ENCODE peak calls at places on chromosome 12, in nine cellular contexts. One of them, this sample, is unnamed.
A peak's percentile ranks its signal among the peaks of the same experiment; 100 is the strongest.

GRCh38 chr12:4169522-4169921 is 104.0 kb upstream of the CCND2 start:
- DNase-seq in AG10803: no peak
- DNase-seq in activated gamma-delta T cell treated with anti-CD3 and anti-CD28 coated beads, Interleukin-2, amount 50 U/mL, for 16 hours: no peak
- DNase-seq in cardiac muscle cell: no peak
- DNase-seq in caudate nucleus: no peak
- DNase-seq in activated T-helper 9 cell treated with anti-CD3 and anti-CD28 coated beads, Interleukin-2, amount 50 U/mL, for 16 hours: no peak
- DNase-seq in thoracic aorta: no peak
- DNase-seq in HS-27A: no peak
- DNase-seq in heart left ventricle: no peak
- DNase-seq in this sample: no peak

GRCh38 chr12:9604288-9604687 is 3.4 kb downstream of the KLRB1 start:
- DNase-seq in AG10803: peak; percentile 3
- DNase-seq in activated gamma-delta T cell treated with anti-CD3 and anti-CD28 coated beads, Interleukin-2, amount 50 U/mL, for 16 hours: no peak
- DNase-seq in cardiac muscle cell: no peak
- DNase-seq in caudate nucleus: no peak
- DNase-seq in activated T-helper 9 cell treated with anti-CD3 and anti-CD28 coated beads, Interleukin-2, amount 50 U/mL, for 16 hours: no peak
- DNase-seq in thoracic aorta: no peak
- DNase-seq in HS-27A: no peak
- DNase-seq in heart left ventricle: no peak
- DNase-seq in this sample: no peak

GRCh38 chr12:131012279-131013069 is 58.8 kb downstream of the ADGRD1 start:
- DNase-seq in AG10803: no peak
- DNase-seq in activated gamma-delta T cell treated with anti-CD3 and anti-CD28 coated beads, Interleukin-2, amount 50 U/mL, for 16 hours: no peak
- DNase-seq in cardiac muscle cell: no peak
- DNase-seq in caudate nucleus: no peak
- DNase-seq in activated T-helper 9 cell treated with anti-CD3 and anti-CD28 coated beads, Interleukin-2, amount 50 U/mL, for 16 hours: no peak
- DNase-seq in thoracic aorta: no peak
- DNase-seq in HS-27A: no peak
- DNase-seq in heart left ventricle: no peak
- DNase-seq in this sample: no peak

GRCh38 chr12:9344540-9344939 is 136.3 kb upstream of the PZP start:
- DNase-seq in AG10803: peak; percentile 42
- DNase-seq in activated gamma-delta T cell treated with anti-CD3 and anti-CD28 coated beads, Interleukin-2, amount 50 U/mL, for 16 hours: no peak
- DNase-seq in cardiac muscle cell: peak; percentile 62
- DNase-seq in caudate nucleus: no peak
- DNase-seq in activated T-helper 9 cell treated with anti-CD3 and anti-CD28 coated beads, Interleukin-2, amount 50 U/mL, for 16 hours: no peak
- DNase-seq in thoracic aorta: no peak
- DNase-seq in HS-27A: no peak
- DNase-seq in heart left ventricle: no peak
- DNase-seq in this sample: no peak

GRCh38 chr12:76636141-76636692 is 76.6 kb upstream of the OSBPL8 start:
- DNase-seq in AG10803: no peak
- DNase-seq in activated gamma-delta T cell treated with anti-CD3 and anti-CD28 coated beads, Interleukin-2, amount 50 U/mL, for 16 hours: no peak
- DNase-seq in cardiac muscle cell: peak; percentile 49
- DNase-seq in caudate nucleus: no peak
- DNase-seq in activated T-helper 9 cell treated with anti-CD3 and anti-CD28 coated beads, Interleukin-2, amount 50 U/mL, for 16 hours: no peak
- DNase-seq in thoracic aorta: no peak
- DNase-seq in HS-27A: no peak
- DNase-seq in heart left ventricle: no peak
- DNase-seq in this sample: no peak

GRCh38 chr12:21451529-21451928 is 14.1 kb downstream of the PYROXD1 start:
- DNase-seq in AG10803: peak; percentile 40
- DNase-seq in activated gamma-delta T cell treated with anti-CD3 and anti-CD28 coated beads, Interleukin-2, amount 50 U/mL, for 16 hours: no peak
- DNase-seq in cardiac muscle cell: peak; percentile 8
- DNase-seq in caudate nucleus: no peak
- DNase-seq in activated T-helper 9 cell treated with anti-CD3 and anti-CD28 coated beads, Interleukin-2, amount 50 U/mL, for 16 hours: no peak
- DNase-seq in thoracic aorta: no peak
- DNase-seq in HS-27A: peak; percentile 65
- DNase-seq in heart left ventricle: no peak
- DNase-seq in this sample: no peak

GRCh38 chr12:76790564-76791552 is 26.9 kb downstream of the ZDHHC17 start:
- DNase-seq in AG10803: peak; percentile 20
- DNase-seq in activated gamma-delta T cell treated with anti-CD3 and anti-CD28 coated beads, Interleukin-2, amount 50 U/mL, for 16 hours: no peak
- DNase-seq in cardiac muscle cell: peak; percentile 22
- DNase-seq in caudate nucleus: no peak
- DNase-seq in activated T-helper 9 cell treated with anti-CD3 and anti-CD28 coated beads, Interleukin-2, amount 50 U/mL, for 16 hours: no peak
- DNase-seq in thoracic aorta: no peak
- DNase-seq in HS-27A: peak; percentile 11
- DNase-seq in heart left ventricle: no peak
- DNase-seq in this sample: no peak

GRCh38 chr12:52537101-52537500 is 15.8 kb downstream of the KRT71 start:
- DNase-seq in AG10803: no peak
- DNase-seq in activated gamma-delta T cell treated with anti-CD3 and anti-CD28 coated beads, Interleukin-2, amount 50 U/mL, for 16 hours: no peak
- DNase-seq in cardiac muscle cell: no peak
- DNase-seq in caudate nucleus: no peak
- DNase-seq in activated T-helper 9 cell treated with anti-CD3 and anti-CD28 coated beads, Interleukin-2, amount 50 U/mL, for 16 hours: no peak
- DNase-seq in thoracic aorta: no peak
- DNase-seq in HS-27A: no peak
- DNase-seq in heart left ventricle: no peak
- DNase-seq in this sample: no peak

GRCh38 chr12:5518584-5519365 is 86.9 kb downstream of the NTF3 start:
- DNase-seq in AG10803: no peak
- DNase-seq in activated gamma-delta T cell treated with anti-CD3 and anti-CD28 coated beads, Interleukin-2, amount 50 U/mL, for 16 hours: no peak
- DNase-seq in cardiac muscle cell: no peak
- DNase-seq in caudate nucleus: no peak
- DNase-seq in activated T-helper 9 cell treated with anti-CD3 and anti-CD28 coated beads, Interleukin-2, amount 50 U/mL, for 16 hours: no peak
- DNase-seq in thoracic aorta: no peak
- DNase-seq in HS-27A: no peak
- DNase-seq in heart left ventricle: no peak
- DNase-seq in this sample: no peak

This sample was measured in NCI-H1436 treated with DMSO at 0.1 percent for 48 hours.